ENCODE peak calls at places on chromosomes 4 and X, in four cellular contexts. Y, X, W and L are unnamed samples. For H3K36me3, the result is how much of the 10 kb centered on the place peaks cover.

GRCh38 chrX:2320580-2321327 is 180.0 kb downstream of the DHRSX start:
- DNase-seq in Y (peak), X (peak), W (no peak), L (peak)

GRCh38 chr4:142977182-142977581 is 131.1 kb upstream of the INPP4B start:
- DNase-seq in Y (no peak), X (no peak), W (no peak), L (no peak)

GRCh38 chr4:174005422-174005821 is 278.0 kb downstream of the FBXO8 start:
- DNase-seq in Y (no peak), X (no peak), W (no peak), L (no peak)

GRCh38 chrX:138897621-138898492 is 186.3 kb upstream of the FGF13 start:
- DNase-seq in Y (no peak), X (peak), W (no peak), L (no peak)

GRCh38 chr4:86630629-86631028 is 36.5 kb downstream of the PTPN13 start:
- DNase-seq in Y (no peak), X (no peak), W (no peak), L (no peak)

GRCh38 chrX:41452565-41452964 is 5.4 kb downstream of the NYX start:
- DNase-seq in Y (no peak), X (peak), W (no peak), L (no peak)

GRCh38 chr4:164748375-164748774 is 5.6 kb upstream of the SMIM31 start:
- DNase-seq in Y (no peak), X (peak), W (no peak), L (no peak)

GRCh38 chr4:41268024-41268423 is 11.3 kb downstream of the UCHL1 start:
- DNase-seq in Y (no peak), X (no peak), W (no peak), L (no peak)

GRCh38 chrX:24023972-24024664 is 2.9 kb downstream of the KLHL15 start:
- DNase-seq in Y (no peak), X (no peak), W (no peak), L (no peak)

GRCh38 chrX:39204945-39205344 is 403.7 kb downstream of the MID1IP1 start:
- DNase-seq in Y (no peak), X (no peak), W (no peak), L (no peak)

GRCh38 chr4:122562436-122562835 is 58.4 kb downstream of the IL21 start:
- DNase-seq in Y (no peak), X (no peak), W (no peak), L (no peak)

GRCh38 chr4:11842620-11843263 is 414.0 kb upstream of the HS3ST1 start:
- DNase-seq in Y (no peak), X (no peak), W (no peak), L (no peak)

GRCh38 chr4:178577933-178578332 is 1135.7 kb upstream of the AGA start:
- DNase-seq in Y (no peak), X (no peak), W (no peak), L (no peak)

GRCh38 chrX:150377010-150377409 is 13.9 kb downstream of the MAMLD1 start:
- DNase-seq in Y (no peak), X (no peak), W (no peak), L (no peak)

GRCh38 chr4:135240796-135241195 is 1039.2 kb upstream of the PABPC4L start:
- DNase-seq in Y (no peak), X (no peak), W (no peak), L (no peak)

GRCh38 chr4:56296449-56296990 is 90.8 kb downstream of the AASDH start:
- DNase-seq in Y (no peak), X (no peak), W (no peak), L (no peak)

GRCh38 chr4:55925235-55925634 is 23.5 kb upstream of the CEP135 start:
- DNase-seq in Y (no peak), X (peak), W (no peak), L (no peak)

GRCh38 chrX:44344194-44344593 is 722 bp upstream of the EFHC2 start:
- DNase-seq in Y (no peak), X (no peak), W (peak), L (peak)

GRCh38 chr4:14607578-14607977 is 394.7 kb upstream of the CPEB2 start:
- DNase-seq in Y (no peak), X (no peak), W (no peak), L (no peak)

GRCh38 chr4:102455750-102456149 is 45.4 kb upstream of the NFKB1 start:
- DNase-seq in Y (no peak), X (no peak), W (no peak), L (no peak)

GRCh38 chrX:54808109-54808604 is 612 bp downstream of the MAGED2 start:
- DNase-seq in Y (peak), X (peak), W (no peak), L (peak)

GRCh38 chr4:138959421-138959820 is 56.2 kb upstream of the NOCT start:
- DNase-seq in Y (no peak), X (peak), W (no peak), L (no peak)

GRCh38 chr4:40395908-40396806 is 61.0 kb downstream of the CHRNA9 start:
- DNase-seq in Y (peak), X (peak), W (no peak), L (peak)

GRCh38 chrX:110081740-110082139 is 78.8 kb downstream of the TMEM164 start:
- DNase-seq in Y (peak), X (peak), W (no peak), L (peak)

GRCh38 chr4:171846232-171846631 is 33.0 kb downstream of the GALNTL6 start:
- DNase-seq in Y (no peak), X (peak), W (no peak), L (peak)

GRCh38 chrX:30141966-30142365 is 73.4 kb upstream of the MAGEB2 start:
- DNase-seq in Y (no peak), X (peak), W (no peak), L (no peak)

GRCh38 chr4:108814327-108814726 is 51.5 kb upstream of the ETNPPL start:
- DNase-seq in Y (no peak), X (no peak), W (peak), L (no peak)

GRCh38 chrX:119605398-119605738 is 856 bp downstream of the NKRF start:
- DNase-seq in Y (no peak), X (no peak), W (no peak), L (peak)

GRCh38 chr4:151783867-151784266 is 23.1 kb upstream of the GATB start:
- DNase-seq in Y (no peak), X (peak), W (no peak), L (no peak)

DNA sequence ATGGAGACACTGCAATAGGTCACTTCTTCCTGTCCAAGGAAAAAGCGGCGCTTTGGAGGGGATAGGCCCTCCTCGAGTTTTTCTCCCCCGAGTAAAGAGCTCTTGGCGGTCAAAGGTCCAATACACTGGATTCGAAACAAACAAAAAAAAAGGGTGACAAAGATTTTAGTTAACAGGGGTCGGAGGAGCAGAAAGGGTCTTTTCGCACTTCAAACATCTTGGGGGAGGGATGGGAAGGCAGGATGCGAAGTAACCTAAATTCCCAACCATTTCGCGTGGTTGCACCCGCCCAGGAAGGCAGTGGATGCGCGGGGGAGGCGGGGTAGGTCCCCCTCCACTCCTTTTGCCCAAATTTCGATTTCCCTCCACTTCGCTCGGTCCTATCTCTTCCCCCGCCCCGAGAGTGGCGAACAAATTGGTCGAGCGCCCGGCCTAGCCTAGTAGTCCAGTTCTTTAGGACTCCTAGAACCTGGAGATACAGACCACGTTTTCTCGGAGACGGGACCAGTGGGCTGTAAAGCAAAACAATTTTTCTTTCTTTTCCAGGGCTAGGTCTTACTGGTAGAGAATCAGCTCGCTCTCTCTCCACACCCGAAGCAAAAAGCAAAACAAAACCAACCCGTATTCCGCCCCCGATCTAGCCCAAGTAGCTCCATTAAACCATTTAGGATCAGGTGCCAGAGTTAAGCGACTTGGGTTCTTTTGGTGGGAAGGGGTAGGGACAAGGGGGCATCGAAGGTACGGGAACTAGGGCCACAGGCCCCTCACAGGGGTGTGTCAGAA is 2.0 kb upstream of the STAG2 start:
- DNase-seq in Y (peak), X (peak), W (peak), L (peak)
- H3K36me3 ChIP-seq in Y (under half), X (under half), W (under half), L (under half)

GRCh38 chrX:93874554-93874953 is 200.5 kb downstream of the FAM133A start:
- DNase-seq in Y (no peak), X (no peak), W (no peak), L (no peak)
- TF ChIP-seq CTCF in Y (peak), X (no peak), W (peak), L (peak)

DNA sequence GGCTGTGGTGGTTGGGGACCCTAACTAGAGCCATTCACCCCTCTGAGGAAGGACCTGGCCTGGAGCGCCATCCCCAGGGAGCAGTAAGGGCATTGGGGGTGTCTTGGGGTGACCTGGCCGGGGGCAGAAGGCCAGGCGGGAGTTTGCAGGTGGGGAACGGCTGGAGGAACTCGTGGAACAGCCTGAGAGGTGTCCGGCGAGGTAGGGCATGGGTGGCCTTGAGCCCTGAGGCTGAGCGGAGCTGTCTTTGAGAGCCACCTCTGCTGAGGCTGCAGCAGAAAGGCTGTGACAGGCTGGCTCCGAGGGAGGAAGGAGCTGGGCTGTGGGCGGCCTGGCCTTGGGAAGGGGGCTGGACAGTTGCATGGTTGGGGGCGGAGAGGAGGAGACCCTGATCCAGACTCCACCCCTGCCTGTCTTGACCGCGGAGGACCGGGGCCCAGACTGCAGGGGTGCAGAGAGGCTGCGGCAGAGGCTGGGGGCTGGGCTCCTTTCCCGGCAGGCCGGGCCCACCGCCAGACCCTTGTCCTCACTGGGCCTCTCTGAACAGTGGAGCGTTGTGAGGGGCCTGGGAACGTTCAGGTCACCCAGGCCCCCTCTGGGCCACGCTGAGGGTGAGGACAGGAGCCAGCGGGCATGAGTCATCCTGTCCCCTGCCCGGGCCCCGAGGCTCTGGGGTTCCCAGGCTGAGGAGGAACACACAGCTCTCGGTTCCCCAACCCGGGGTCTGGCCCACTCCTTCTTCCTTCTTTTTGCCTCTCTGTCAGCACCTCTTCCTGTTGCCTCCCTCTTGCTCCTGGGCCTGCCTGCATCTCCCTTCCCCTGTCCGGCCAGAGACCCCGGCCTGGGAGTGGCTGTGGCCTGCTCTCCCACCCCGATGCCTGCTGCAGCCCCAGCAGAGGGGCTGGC is 8.1 kb downstream of the SH3BP2 start:
- DNase-seq in Y (peak), X (peak), W (peak), L (peak)
- H3K36me3 ChIP-seq in Y (under half), X (under half), W (under half), L (under half)

GRCh38 chr4:8322794-8323704 is 53.5 kb downstream of the HTRA3 start:
- DNase-seq in Y (no peak), X (no peak), W (no peak), L (no peak)
- TF ChIP-seq CTCF in Y (no peak), X (no peak), W (no peak), L (no peak)

GRCh38 chr4:118761387-118762016 is 74.4 kb downstream of the SEC24D start:
- DNase-seq in Y (no peak), X (peak), W (no peak), L (no peak)
- H3K36me3 ChIP-seq in Y (under half), X (under half), W (under half), L (under half)